ENCODE peak calls at places on chromosomes 5 and 9, in nine cellular contexts. I is head of caudate nucleus, D is amniotic epithelial cell, X is astrocyte of the hippocampus, M is dorsolateral prefrontal cortex, N is NCI-H1092 treated with DMSO at 0.1 percent for 48 hours, G is NCI-H345, W is C1 segment of cervical spinal cord, V is AG08396. Q is an unnamed sample.

GRCh38 chr9:134239939-134240338 is 75.6 kb upstream of the RNU6ATAC start:
- DNase-seq in I (no peak), D (no peak), X (no peak), M (no peak), N (no peak), G (no peak), W (no peak), V (no peak), Q (no peak)

GRCh38 chr5:124764992-124765611 is 18.7 kb upstream of the ZNF608 start:
- DNase-seq in I (no peak), D (no peak), X (no peak), M (no peak), N (peak), G (peak), W (no peak), V (no peak), Q (no peak)

GRCh38 chr9:4088680-4089079 is 211.2 kb downstream of the GLIS3 start:
- DNase-seq in I (no peak), D (no peak), X (no peak), M (no peak), N (no peak), G (no peak), W (no peak), V (no peak), Q (no peak)

GRCh38 chr9:137696526-137696925 is 77.7 kb downstream of the EHMT1 start:
- DNase-seq in I (no peak), D (no peak), X (no peak), M (no peak), N (no peak), G (no peak), W (no peak), V (no peak), Q (no peak)

GRCh38 chr9:114316605-114317230 is 6.2 kb upstream of the ORM1 start:
- DNase-seq in I (no peak), D (no peak), X (peak), M (no peak), N (no peak), G (peak), W (no peak), V (no peak), Q (peak)

GRCh38 chr9:86902606-86903460 is 44.5 kb downstream of the GAS1 start:
- DNase-seq in I (no peak), D (no peak), X (no peak), M (no peak), N (no peak), G (no peak), W (no peak), V (no peak), Q (no peak)

GRCh38 chr9:9817176-9817575 is 795.6 kb downstream of the PTPRD start:
- DNase-seq in I (no peak), D (no peak), X (no peak), M (no peak), N (no peak), G (no peak), W (no peak), V (no peak), Q (no peak)

GRCh38 chr5:127275641-127276193 is 14.9 kb upstream of the MEGF10 start:
- DNase-seq in I (no peak), D (no peak), X (no peak), M (no peak), N (no peak), G (no peak), W (no peak), V (no peak), Q (no peak)

GRCh38 chr5:168314735-168315411 is 23.4 kb downstream of the WWC1 start:
- DNase-seq in I (no peak), D (peak), X (peak), M (no peak), N (no peak), G (no peak), W (no peak), V (peak), Q (no peak)

GRCh38 chr5:37576496-37576895 is 197.4 kb downstream of the WDR70 start:
- DNase-seq in I (no peak), D (no peak), X (no peak), M (no peak), N (no peak), G (no peak), W (no peak), V (no peak), Q (no peak)

GRCh38 chr5:76303917-76304316 is 99.2 kb upstream of the IQGAP2 start:
- DNase-seq in I (no peak), D (no peak), X (no peak), M (no peak), N (no peak), G (peak), W (no peak), V (no peak), Q (no peak)

GRCh38 chr9:72132052-72132451 is 17.2 kb upstream of the GDA start:
- DNase-seq in I (peak), D (no peak), X (no peak), M (no peak), N (no peak), G (no peak), W (no peak), V (no peak), Q (no peak)

GRCh38 chr5:112203229-112203628 is 215.8 kb downstream of the EPB41L4A start:
- DNase-seq in I (no peak), D (no peak), X (peak), M (no peak), N (no peak), G (no peak), W (no peak), V (no peak), Q (no peak)

GRCh38 chr5:109907751-109908150 is 218.0 kb downstream of the MAN2A1 start:
- DNase-seq in I (no peak), D (peak), X (peak), M (no peak), N (no peak), G (no peak), W (no peak), V (no peak), Q (no peak)

GRCh38 chr9:120676767-120677402 is 37.4 kb downstream of the MEGF9 start:
- DNase-seq in I (no peak), D (no peak), X (no peak), M (no peak), N (no peak), G (no peak), W (no peak), V (no peak), Q (no peak)

GRCh38 chr5:42855811-42856210 is 44.1 kb upstream of the SELENOP start:
- DNase-seq in I (no peak), D (no peak), X (no peak), M (no peak), N (no peak), G (no peak), W (no peak), V (no peak), Q (no peak)

GRCh38 chr5:102778478-102778877 is 23.4 kb downstream of the PAM start:
- DNase-seq in I (no peak), D (peak), X (peak), M (no peak), N (no peak), G (no peak), W (no peak), V (peak), Q (no peak)

GRCh38 chr9:36755019-36755418 is 182.3 kb downstream of the MELK start:
- DNase-seq in I (no peak), D (no peak), X (no peak), M (no peak), N (no peak), G (no peak), W (no peak), V (no peak), Q (no peak)

GRCh38 chr9:95157491-95158151 is 159.9 kb downstream of the FANCC start:
- DNase-seq in I (no peak), D (peak), X (peak), M (no peak), N (no peak), G (peak), W (no peak), V (peak), Q (peak)

GRCh38 chr9:7108956-7109355 is 351.2 kb downstream of the KDM4C start:
- DNase-seq in I (no peak), D (no peak), X (no peak), M (no peak), N (no peak), G (no peak), W (no peak), V (no peak), Q (no peak)

GRCh38 chr5:51882647-51883046 is 499.4 kb downstream of the ISL1 start:
- DNase-seq in I (no peak), D (peak), X (no peak), M (no peak), N (no peak), G (no peak), W (no peak), V (no peak), Q (no peak)

GRCh38 chr5:55597014-55597981 is 62.5 kb upstream of the PLPP1 start:
- DNase-seq in I (no peak), D (no peak), X (peak), M (no peak), N (no peak), G (no peak), W (no peak), V (peak), Q (peak)

GRCh38 chr5:37771731-37772130 is 68.1 kb downstream of the GDNF start:
- DNase-seq in I (no peak), D (peak), X (peak), M (no peak), N (no peak), G (no peak), W (no peak), V (peak), Q (no peak)

GRCh38 chr9:82598254-82599039 is 464.5 kb downstream of the RASEF start:
- DNase-seq in I (no peak), D (no peak), X (peak), M (no peak), N (peak), G (no peak), W (no peak), V (no peak), Q (no peak)

GRCh38 chr9:9998491-9999287 is 614.1 kb downstream of the PTPRD start:
- DNase-seq in I (no peak), D (peak), X (no peak), M (no peak), N (peak), G (no peak), W (no peak), V (no peak), Q (peak)

GRCh38 chr9:33374190-33374589 is 28.2 kb downstream of the AQP7 start:
- DNase-seq in I (no peak), D (no peak), X (no peak), M (no peak), N (no peak), G (no peak), W (no peak), V (no peak), Q (no peak)

GRCh38 chr9:134728801-134729495 is 87.3 kb downstream of the COL5A1 start:
- DNase-seq in I (no peak), D (no peak), X (no peak), M (no peak), N (no peak), G (no peak), W (no peak), V (no peak), Q (no peak)

GRCh38 chr5:90434116-90434714 is 24.7 kb upstream of the CETN3 start:
- DNase-seq in I (peak), D (peak), X (peak), M (peak), N (peak), G (peak), W (peak), V (peak), Q (peak)

GRCh38 chr9:95821999-95822398 is 53.5 kb upstream of the ERCC6L2 start:
- DNase-seq in I (no peak), D (peak), X (no peak), M (no peak), N (no peak), G (no peak), W (no peak), V (no peak), Q (no peak)

GRCh38 chr5:28678899-28679298 is 1640.5 kb upstream of the CDH9 start:
- DNase-seq in I (no peak), D (no peak), X (no peak), M (no peak), N (no peak), G (no peak), W (no peak), V (no peak), Q (no peak)

GRCh38 chr5:40678021-40678939 is 1.4 kb upstream of the PTGER4 start:
- DNase-seq in I (no peak), D (peak), X (no peak), M (no peak), N (no peak), G (no peak), W (no peak), V (no peak), Q (no peak)

GRCh38 chr5:3661755-3662296 is 66.2 kb downstream of the IRX1 start:
- DNase-seq in I (no peak), D (no peak), X (no peak), M (no peak), N (no peak), G (no peak), W (no peak), V (no peak), Q (no peak)

GRCh38 chr9:114167591-114168091 is 12.3 kb downstream of the COL27A1 start:
- DNase-seq in I (no peak), D (no peak), X (no peak), M (no peak), N (no peak), G (no peak), W (no peak), V (no peak), Q (no peak)

GRCh38 chr9:97737429-97737828 is 40.3 kb upstream of the XPA start:
- DNase-seq in I (no peak), D (peak), X (no peak), M (no peak), N (no peak), G (peak), W (no peak), V (peak), Q (peak)

GRCh38 chr9:3732077-3733038 is 206.6 kb upstream of the RFX3 start:
- DNase-seq in I (peak), D (peak), X (peak), M (no peak), N (peak), G (peak), W (peak), V (peak), Q (peak)

GRCh38 chr9:8074645-8075044 is 275.1 kb upstream of the DMAC1 start:
- DNase-seq in I (no peak), D (no peak), X (no peak), M (no peak), N (peak), G (no peak), W (no peak), V (no peak), Q (no peak)

Q was measured in NCI-H446 treated with DMSO at 0.1 percent for 48 hours.